ENCODE peak calls at places on chromosomes 12 and 14, in eight cellular contexts. I is fibroblast of pulmonary artery, N is AG04450, F is kidney epithelial cell, A is PC-9, M is activated B cell treated with CpG ODN at 0.5 μM for 24 hours, P is nephron progenitor cell, C is GM12865. K is an unnamed sample.
A peak's percentile ranks its signal among the peaks of the same experiment; 100 is the strongest.

GRCh38 chr14:69752773-69753172 is 14.2 kb upstream of the SRSF5 start:
- DNase-seq in I (no peak), N (no peak), F (no peak), A (no peak), M (no peak), P (no peak), C (no peak), K (no peak)

GRCh38 chr14:68741839-68742470 is 50.9 kb downstream of the ZFP36L1 start:
- DNase-seq in I (no peak), N (no peak), F (no peak), A (no peak), M (peak; percentile 65), P (no peak), C (peak; percentile 86), K (no peak)

GRCh38 chr12:47527816-47528215 is 178.0 kb downstream of the RPAP3 start:
- DNase-seq in I (peak; percentile 26), N (no peak), F (no peak), A (no peak), M (no peak), P (no peak), C (no peak), K (no peak)

GRCh38 chr12:110107369-110108281 is 16.5 kb upstream of the IFT81 start:
- DNase-seq in I (peak; percentile 92), N (peak; percentile 67), F (no peak), A (no peak), M (no peak), P (no peak), C (no peak), K (no peak)

GRCh38 chr14:93223565-93223964 is 16.5 kb downstream of the UBR7 start:
- DNase-seq in I (no peak), N (no peak), F (no peak), A (no peak), M (no peak), P (no peak), C (no peak), K (no peak)

GRCh38 chr14:34713681-34714319 is 593 bp downstream of the CFL2 start:
- DNase-seq in I (peak; percentile 67), N (no peak), F (peak; percentile 59), A (peak; percentile 20), M (no peak), P (no peak), C (peak; percentile 26), K (no peak)

GRCh38 chr14:91377700-91378652 is 39.6 kb downstream of the CCDC88C start:
- DNase-seq in I (no peak), N (no peak), F (no peak), A (no peak), M (no peak), P (no peak), C (peak; percentile 54), K (no peak)

GRCh38 chr12:108980831-108981618 is 39.8 kb downstream of the SVOP start:
- DNase-seq in I (peak; percentile 63), N (no peak), F (no peak), A (no peak), M (no peak), P (no peak), C (no peak), K (no peak)

GRCh38 chr14:81991998-81992397 is 458.3 kb upstream of the SEL1L start:
- DNase-seq in I (peak; percentile 3), N (no peak), F (no peak), A (no peak), M (no peak), P (no peak), C (no peak), K (no peak)

GRCh38 chr14:54676822-54677708 is 110.1 kb downstream of the SAMD4A start:
- DNase-seq in I (peak; percentile 97), N (peak; percentile 79), F (peak; percentile 94), A (peak; percentile 50), M (no peak), P (no peak), C (no peak), K (no peak)

GRCh38 chr14:101004954-101005353 is 101.4 kb upstream of the RTL1 start:
- DNase-seq in I (peak; percentile 40), N (peak; percentile 32), F (no peak), A (no peak), M (no peak), P (no peak), C (peak; percentile 18), K (no peak)

GRCh38 chr12:6961278-6961694 is 9.2 kb downstream of the PHB2 start:
- DNase-seq in I (peak; percentile 35), N (no peak), F (no peak), A (peak; percentile 67), M (peak; percentile 65), P (no peak), C (peak; percentile 90), K (no peak)

GRCh38 chr14:104659764-104660523 is 29.5 kb upstream of the INF2 start:
- DNase-seq in I (no peak), N (no peak), F (no peak), A (no peak), M (peak; percentile 50), P (no peak), C (peak; percentile 74), K (no peak)

GRCh38 chr14:104681689-104682074 is 7.7 kb upstream of the INF2 start:
- DNase-seq in I (peak; percentile 87), N (no peak), F (peak; percentile 34), A (peak; percentile 82), M (no peak), P (peak; percentile 77), C (no peak), K (no peak)

GRCh38 chr14:71566276-71566675 is 366.0 kb upstream of the RGS6 start:
- DNase-seq in I (no peak), N (no peak), F (no peak), A (no peak), M (no peak), P (no peak), C (peak; percentile 87), K (no peak)

GRCh38 chr12:53218551-53219114 is 11.6 kb upstream of the ITGB7 start:
- DNase-seq in I (no peak), N (no peak), F (no peak), A (no peak), M (no peak), P (no peak), C (no peak), K (no peak)

GRCh38 chr12:93740721-93741120 is 63.5 kb downstream of the CRADD start:
- DNase-seq in I (no peak), N (no peak), F (no peak), A (no peak), M (no peak), P (no peak), C (no peak), K (no peak)

GRCh38 chr12:48142818-48143674 is 14.3 kb downstream of the ASB8 start:
- DNase-seq in I (no peak), N (no peak), F (no peak), A (no peak), M (no peak), P (no peak), C (no peak), K (no peak)

GRCh38 chr12:130945793-130946492 is 7.8 kb upstream of the ADGRD1 start:
- DNase-seq in I (peak; percentile 49), N (no peak), F (no peak), A (no peak), M (no peak), P (no peak), C (no peak), K (no peak)

GRCh38 chr12:119177724-119178380 is 879 bp upstream of the HSPB8 start:
- DNase-seq in I (no peak), N (no peak), F (no peak), A (no peak), M (no peak), P (no peak), C (no peak), K (no peak)

GRCh38 chr12:32047846-32048245 is 58.8 kb upstream of the BICD1 start:
- DNase-seq in I (no peak), N (no peak), F (no peak), A (no peak), M (no peak), P (no peak), C (no peak), K (no peak)

GRCh38 chr12:32039917-32040575 is 66.6 kb upstream of the BICD1 start:
- DNase-seq in I (peak; percentile 23), N (no peak), F (no peak), A (no peak), M (no peak), P (no peak), C (no peak), K (no peak)

GRCh38 chr12:32047357-32047828 is 59.3 kb upstream of the BICD1 start:
- DNase-seq in I (no peak), N (no peak), F (no peak), A (no peak), M (no peak), P (no peak), C (no peak), K (no peak)

GRCh38 chr12:32039341-32039740 is 67.3 kb upstream of the BICD1 start:
- DNase-seq in I (peak; percentile 65), N (no peak), F (no peak), A (no peak), M (no peak), P (peak; percentile 27), C (no peak), K (no peak)

GRCh38 chr12:32043928-32044549 is 62.6 kb upstream of the BICD1 start:
- DNase-seq in I (no peak), N (no peak), F (no peak), A (no peak), M (no peak), P (no peak), C (no peak), K (no peak)
- TF ChIP-seq CTCF in I (no peak), N (no peak), F (no peak), A (no peak), M (no peak), P (no peak), C (no peak), K (no peak)

GRCh38 chr12:33876618-33877017 is 145.7 kb upstream of the ALG10 start:
- DNase-seq in I (no peak), N (no peak), F (no peak), A (no peak), M (no peak), P (no peak), C (no peak), K (no peak)
- TF ChIP-seq CTCF in I (no peak), N (no peak), F (no peak), A (peak; percentile 33), M (no peak), P (no peak), C (no peak), K (no peak)

GRCh38 chr14:51457858-51458562 is 193.7 kb upstream of the FRMD6 start:
- DNase-seq in I (no peak), N (no peak), F (no peak), A (no peak), M (no peak), P (no peak), C (no peak), K (no peak)
- TF ChIP-seq CTCF in I (no peak), N (no peak), F (no peak), A (no peak), M (no peak), P (no peak), C (no peak), K (no peak)

DNA sequence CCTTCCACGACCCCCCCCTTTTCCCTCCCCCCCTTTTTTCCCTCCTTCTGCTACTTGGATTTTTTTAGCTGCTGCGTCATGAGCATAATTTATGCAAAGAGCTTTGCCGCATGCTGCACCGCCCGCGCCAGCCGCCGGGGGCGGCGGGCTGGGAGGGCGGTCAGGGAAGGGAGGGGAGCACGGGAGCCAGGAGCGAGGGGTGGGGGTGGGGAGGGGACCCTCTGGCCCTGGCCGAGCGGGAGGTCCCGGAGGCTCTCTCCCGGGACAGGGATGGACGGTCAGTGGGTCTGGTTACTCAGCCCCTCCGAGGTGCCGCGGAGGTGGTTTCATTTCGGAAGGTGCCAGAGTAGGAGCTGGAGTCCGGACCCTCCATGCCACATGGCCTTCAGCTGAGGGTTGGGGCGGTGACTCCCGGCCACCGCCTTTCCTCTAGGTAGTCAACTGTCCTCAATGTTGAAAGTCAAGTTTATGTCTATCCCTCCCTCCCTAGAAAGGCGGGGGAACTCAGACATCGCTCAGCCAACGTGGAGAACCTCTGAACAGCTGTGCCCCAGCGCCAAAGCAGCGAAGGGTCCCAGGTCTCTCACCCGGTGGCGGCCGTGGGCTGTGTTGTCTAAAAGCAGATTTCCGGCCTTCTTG is at the start of gene POU6F1:
- DNase-seq in I (peak; percentile 79), N (peak; percentile 23), F (peak; percentile 28), A (peak; percentile 63), M (peak; percentile 68), P (peak; percentile 69), C (peak; percentile 84), K (peak; percentile 87)
- TF ChIP-seq CTCF in I (peak; percentile 47), N (peak; percentile 62), F (peak; percentile 44), A (peak; percentile 69), M (no peak), P (peak; percentile 59), C (peak; percentile 61), K (peak; percentile 9)